ENCODE peak calls at places on chromosome 4, in nine cellular contexts. One of them, this sample, is unnamed. For H3K4me1, the result is how much of the 10 kb centered on the place peaks cover.

GRCh38 chr4:190014771-190015537 is 12.1 kb downstream of the FRG2 start:
- DNase-seq in naive thymus-derived CD4-positive, alpha-beta T cell: no peak
- DNase-seq in pancreas: peak
- DNase-seq in GM23248: peak
- DNase-seq in adipocyte: no peak
- DNase-seq in Peyer's patch: no peak
- DNase-seq in IMR-90: no peak
- DNase-seq in psoas muscle: no peak
- DNase-seq in esophagus muscularis mucosa: no peak
- DNase-seq in this sample: no peak

GRCh38 chr4:72604324-72604723 is 35.3 kb upstream of the ADAMTS3 start:
- DNase-seq in naive thymus-derived CD4-positive, alpha-beta T cell: no peak
- DNase-seq in GM23248: peak
- DNase-seq in adipocyte: no peak
- DNase-seq in IMR-90: no peak
- DNase-seq in psoas muscle: no peak
- DNase-seq in esophagus muscularis mucosa: no peak
- DNase-seq in pancreas: no peak
- DNase-seq in Peyer's patch: no peak
- DNase-seq in this sample: no peak

GRCh38 chr4:32847466-32847865 is 2127.3 kb downstream of the PCDH7 start:
- DNase-seq in IMR-90: no peak
- DNase-seq in pancreas: no peak
- DNase-seq in esophagus muscularis mucosa: no peak
- DNase-seq in adipocyte: peak
- DNase-seq in naive thymus-derived CD4-positive, alpha-beta T cell: no peak
- DNase-seq in Peyer's patch: no peak
- DNase-seq in GM23248: peak
- DNase-seq in psoas muscle: no peak
- DNase-seq in this sample: no peak

GRCh38 chr4:132592340-132592739 is 556.8 kb upstream of the PCDH10 start:
- DNase-seq in adipocyte: no peak
- DNase-seq in naive thymus-derived CD4-positive, alpha-beta T cell: no peak
- DNase-seq in psoas muscle: no peak
- DNase-seq in IMR-90: no peak
- DNase-seq in pancreas: no peak
- DNase-seq in GM23248: no peak
- DNase-seq in esophagus muscularis mucosa: no peak
- DNase-seq in Peyer's patch: no peak
- DNase-seq in this sample: no peak

GRCh38 chr4:726816-727215 is 21.2 kb downstream of the PCGF3 start:
- DNase-seq in esophagus muscularis mucosa: no peak
- DNase-seq in naive thymus-derived CD4-positive, alpha-beta T cell: no peak
- DNase-seq in Peyer's patch: no peak
- DNase-seq in pancreas: peak
- DNase-seq in psoas muscle: no peak
- DNase-seq in IMR-90: no peak
- DNase-seq in GM23248: no peak
- DNase-seq in adipocyte: no peak
- DNase-seq in this sample: no peak

GRCh38 chr4:97367878-97368277 is 775.4 kb downstream of the STPG2 start:
- DNase-seq in esophagus muscularis mucosa: no peak
- DNase-seq in GM23248: peak
- DNase-seq in Peyer's patch: no peak
- DNase-seq in naive thymus-derived CD4-positive, alpha-beta T cell: no peak
- DNase-seq in adipocyte: peak
- DNase-seq in psoas muscle: no peak
- DNase-seq in IMR-90: no peak
- DNase-seq in pancreas: no peak
- DNase-seq in this sample: no peak

GRCh38 chr4:175371091-175371490 is 441.0 kb downstream of the GPM6A start:
- DNase-seq in adipocyte: no peak
- DNase-seq in GM23248: no peak
- DNase-seq in psoas muscle: no peak
- DNase-seq in pancreas: no peak
- DNase-seq in naive thymus-derived CD4-positive, alpha-beta T cell: no peak
- DNase-seq in IMR-90: no peak
- DNase-seq in Peyer's patch: no peak
- DNase-seq in esophagus muscularis mucosa: no peak
- DNase-seq in this sample: no peak

GRCh38 chr4:60683953-60684352 is 516.2 kb upstream of the ADGRL3 start:
- DNase-seq in IMR-90: peak
- DNase-seq in pancreas: no peak
- DNase-seq in GM23248: peak
- DNase-seq in Peyer's patch: no peak
- DNase-seq in psoas muscle: no peak
- DNase-seq in adipocyte: peak
- DNase-seq in esophagus muscularis mucosa: no peak
- DNase-seq in naive thymus-derived CD4-positive, alpha-beta T cell: no peak
- DNase-seq in this sample: no peak

GRCh38 chr4:142414336-142414945 is 431.7 kb downstream of the INPP4B start:
- DNase-seq in adipocyte: no peak
- DNase-seq in esophagus muscularis mucosa: no peak
- DNase-seq in GM23248: no peak
- DNase-seq in naive thymus-derived CD4-positive, alpha-beta T cell: no peak
- DNase-seq in Peyer's patch: no peak
- DNase-seq in psoas muscle: no peak
- DNase-seq in pancreas: no peak
- DNase-seq in IMR-90: no peak
- DNase-seq in this sample: no peak

GRCh38 chr4:24657768-24658617 is 73.6 kb upstream of the DHX15 start:
- DNase-seq in IMR-90: peak
- DNase-seq in pancreas: peak
- DNase-seq in esophagus muscularis mucosa: no peak
- DNase-seq in adipocyte: peak
- DNase-seq in Peyer's patch: no peak
- DNase-seq in GM23248: peak
- DNase-seq in psoas muscle: no peak
- DNase-seq in naive thymus-derived CD4-positive, alpha-beta T cell: no peak
- DNase-seq in this sample: no peak

GRCh38 chr4:97938141-97938540 is 205.1 kb downstream of the STPG2 start:
- DNase-seq in naive thymus-derived CD4-positive, alpha-beta T cell: no peak
- DNase-seq in GM23248: no peak
- DNase-seq in IMR-90: no peak
- DNase-seq in pancreas: no peak
- DNase-seq in esophagus muscularis mucosa: no peak
- DNase-seq in psoas muscle: no peak
- DNase-seq in Peyer's patch: no peak
- DNase-seq in adipocyte: no peak
- DNase-seq in this sample: no peak

GRCh38 chr4:99712530-99712929 is 54.9 kb upstream of the C4orf54 start:
- DNase-seq in adipocyte: no peak
- DNase-seq in IMR-90: no peak
- DNase-seq in pancreas: no peak
- DNase-seq in Peyer's patch: no peak
- DNase-seq in naive thymus-derived CD4-positive, alpha-beta T cell: no peak
- DNase-seq in esophagus muscularis mucosa: no peak
- DNase-seq in psoas muscle: no peak
- DNase-seq in GM23248: no peak
- DNase-seq in this sample: no peak

GRCh38 chr4:68591204-68591603 is 15.1 kb upstream of the UGT2B17 start:
- DNase-seq in adipocyte: no peak
- DNase-seq in GM23248: no peak
- DNase-seq in naive thymus-derived CD4-positive, alpha-beta T cell: no peak
- DNase-seq in pancreas: no peak
- DNase-seq in psoas muscle: no peak
- DNase-seq in IMR-90: no peak
- DNase-seq in Peyer's patch: no peak
- DNase-seq in esophagus muscularis mucosa: no peak
- DNase-seq in this sample: no peak

GRCh38 chr4:153296424-153296823 is 48.1 kb upstream of the MND1 start:
- DNase-seq in naive thymus-derived CD4-positive, alpha-beta T cell: no peak
- DNase-seq in IMR-90: peak
- DNase-seq in GM23248: peak
- DNase-seq in esophagus muscularis mucosa: peak
- DNase-seq in Peyer's patch: no peak
- DNase-seq in adipocyte: peak
- DNase-seq in pancreas: no peak
- DNase-seq in psoas muscle: no peak
- DNase-seq in this sample: no peak

GRCh38 chr4:1793496-1793840 is 375 bp downstream of the FGFR3 start:
- DNase-seq in esophagus muscularis mucosa: no peak
- DNase-seq in adipocyte: peak
- DNase-seq in pancreas: no peak
- DNase-seq in Peyer's patch: peak
- DNase-seq in GM23248: peak
- DNase-seq in naive thymus-derived CD4-positive, alpha-beta T cell: no peak
- DNase-seq in IMR-90: no peak
- DNase-seq in psoas muscle: no peak
- DNase-seq in this sample: peak

GRCh38 chr4:16794816-16795445 is 103.5 kb downstream of the LDB2 start:
- DNase-seq in naive thymus-derived CD4-positive, alpha-beta T cell: peak
- DNase-seq in adipocyte: peak
- DNase-seq in Peyer's patch: no peak
- DNase-seq in GM23248: peak
- DNase-seq in IMR-90: peak
- DNase-seq in pancreas: no peak
- DNase-seq in esophagus muscularis mucosa: no peak
- DNase-seq in psoas muscle: no peak
- DNase-seq in this sample: no peak

GRCh38 chr4:132437117-132437516 is 712.0 kb upstream of the PCDH10 start:
- DNase-seq in GM23248: no peak
- DNase-seq in esophagus muscularis mucosa: no peak
- DNase-seq in naive thymus-derived CD4-positive, alpha-beta T cell: no peak
- DNase-seq in Peyer's patch: no peak
- DNase-seq in psoas muscle: no peak
- DNase-seq in pancreas: no peak
- DNase-seq in IMR-90: no peak
- DNase-seq in adipocyte: no peak
- DNase-seq in this sample: no peak

GRCh38 chr4:139901516-139902327 is 236.1 kb downstream of the MGST2 start:
- DNase-seq in esophagus muscularis mucosa: no peak
- DNase-seq in psoas muscle: no peak
- DNase-seq in adipocyte: peak
- DNase-seq in GM23248: peak
- DNase-seq in Peyer's patch: no peak
- DNase-seq in IMR-90: peak
- DNase-seq in pancreas: no peak
- DNase-seq in naive thymus-derived CD4-positive, alpha-beta T cell: no peak
- DNase-seq in this sample: no peak

GRCh38 chr4:76569695-76570094 is 134.7 kb downstream of the SHROOM3 start:
- DNase-seq in esophagus muscularis mucosa: no peak
- DNase-seq in Peyer's patch: no peak
- DNase-seq in IMR-90: no peak
- DNase-seq in naive thymus-derived CD4-positive, alpha-beta T cell: no peak
- DNase-seq in psoas muscle: no peak
- DNase-seq in GM23248: no peak
- DNase-seq in pancreas: no peak
- DNase-seq in adipocyte: no peak
- DNase-seq in this sample: no peak

GRCh38 chr4:138977525-138977924 is 38.1 kb upstream of the NOCT start:
- DNase-seq in GM23248: no peak
- DNase-seq in pancreas: no peak
- DNase-seq in adipocyte: no peak
- DNase-seq in IMR-90: no peak
- DNase-seq in Peyer's patch: no peak
- DNase-seq in naive thymus-derived CD4-positive, alpha-beta T cell: no peak
- DNase-seq in esophagus muscularis mucosa: no peak
- DNase-seq in psoas muscle: no peak
- DNase-seq in this sample: no peak

DNA sequence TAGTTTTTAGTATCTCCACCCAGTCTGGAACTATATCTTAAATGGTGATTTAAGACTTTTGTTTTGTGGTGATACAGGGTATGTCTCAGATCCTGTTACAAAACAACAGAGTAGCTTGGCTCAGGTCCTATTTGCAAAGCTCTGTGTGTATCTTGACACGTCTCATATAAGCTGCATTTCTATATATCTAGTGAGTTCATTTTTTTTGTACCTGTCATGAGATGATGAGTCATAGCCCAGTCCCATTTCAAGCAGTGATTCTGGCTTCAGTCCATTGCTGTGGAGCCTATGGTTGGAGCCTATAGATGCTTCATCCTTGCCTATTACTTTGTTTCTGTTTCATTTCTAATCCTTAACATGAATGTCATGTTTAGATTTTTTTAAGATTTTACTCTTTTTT is 23.0 kb downstream of the GRXCR1 start:
- DNase-seq in adipocyte: no peak
- DNase-seq in pancreas: no peak
- DNase-seq in naive thymus-derived CD4-positive, alpha-beta T cell: no peak
- DNase-seq in IMR-90: no peak
- DNase-seq in GM23248: no peak
- DNase-seq in psoas muscle: no peak
- DNase-seq in Peyer's patch: no peak
- DNase-seq in esophagus muscularis mucosa: no peak
- DNase-seq in this sample: no peak
- H3K4me1 ChIP-seq in adipocyte: under half
- H3K4me1 ChIP-seq in pancreas: under half
- H3K4me1 ChIP-seq in naive thymus-derived CD4-positive, alpha-beta T cell: under half
- H3K4me1 ChIP-seq in IMR-90: under half
- H3K4me1 ChIP-seq in GM23248: under half
- H3K4me1 ChIP-seq in psoas muscle: under half
- H3K4me1 ChIP-seq in Peyer's patch: under half
- H3K4me1 ChIP-seq in esophagus muscularis mucosa: under half
- H3K4me1 ChIP-seq in this sample: under half

GRCh38 chr4:5052424-5052702 is 1.1 kb downstream of the STK32B start:
- DNase-seq in naive thymus-derived CD4-positive, alpha-beta T cell: no peak
- DNase-seq in esophagus muscularis mucosa: no peak
- DNase-seq in Peyer's patch: no peak
- DNase-seq in GM23248: no peak
- DNase-seq in psoas muscle: no peak
- DNase-seq in pancreas: no peak
- DNase-seq in adipocyte: no peak
- DNase-seq in IMR-90: no peak
- DNase-seq in this sample: no peak
- H3K4me3 ChIP-seq in naive thymus-derived CD4-positive, alpha-beta T cell: no peak
- H3K4me3 ChIP-seq in esophagus muscularis mucosa: peak
- H3K4me3 ChIP-seq in Peyer's patch: no peak
- H3K4me3 ChIP-seq in GM23248: peak
- H3K4me3 ChIP-seq in psoas muscle: peak
- H3K4me3 ChIP-seq in pancreas: peak
- H3K4me3 ChIP-seq in adipocyte: peak
- H3K4me3 ChIP-seq in IMR-90: peak
- H3K4me3 ChIP-seq in this sample: no peak

GRCh38 chr4:168908859-168909390 is 101.1 kb downstream of the CBR4 start:
- DNase-seq in esophagus muscularis mucosa: no peak
- DNase-seq in Peyer's patch: no peak
- DNase-seq in naive thymus-derived CD4-positive, alpha-beta T cell: no peak
- DNase-seq in psoas muscle: no peak
- DNase-seq in pancreas: no peak
- DNase-seq in IMR-90: peak
- DNase-seq in adipocyte: peak
- DNase-seq in GM23248: peak
- DNase-seq in this sample: no peak
- H3K4me1 ChIP-seq in esophagus muscularis mucosa: under half
- H3K4me1 ChIP-seq in Peyer's patch: under half
- H3K4me1 ChIP-seq in naive thymus-derived CD4-positive, alpha-beta T cell: under half
- H3K4me1 ChIP-seq in psoas muscle: under half
- H3K4me1 ChIP-seq in pancreas: under half
- H3K4me1 ChIP-seq in IMR-90: under half
- H3K4me1 ChIP-seq in adipocyte: under half
- H3K4me1 ChIP-seq in GM23248: under half
- H3K4me1 ChIP-seq in this sample: under half

DNA sequence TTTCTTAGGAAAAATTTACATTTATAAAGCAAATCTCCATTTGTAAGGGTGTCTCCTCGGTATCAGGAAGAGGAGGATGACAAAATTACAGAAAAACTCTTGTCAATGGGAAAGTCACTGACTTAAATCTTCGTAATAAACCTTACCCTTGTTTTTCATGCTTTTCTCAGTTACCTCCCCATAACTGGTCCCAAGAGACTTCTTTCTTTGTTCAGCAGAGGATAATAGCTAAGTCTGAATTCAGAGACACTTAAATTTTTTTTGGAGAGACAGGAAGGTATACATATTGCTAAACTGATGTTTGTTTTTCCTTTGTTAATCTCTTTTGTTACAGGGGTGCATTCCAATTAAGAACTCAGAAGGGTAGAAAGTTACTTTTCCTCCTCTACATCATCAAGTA is 125.5 kb upstream of the JADE1 start:
- DNase-seq in GM23248: no peak
- DNase-seq in pancreas: no peak
- DNase-seq in psoas muscle: no peak
- DNase-seq in naive thymus-derived CD4-positive, alpha-beta T cell: no peak
- DNase-seq in adipocyte: no peak
- DNase-seq in IMR-90: no peak
- DNase-seq in Peyer's patch: no peak
- DNase-seq in esophagus muscularis mucosa: no peak
- DNase-seq in this sample: no peak
- H3K4me3 ChIP-seq in GM23248: no peak
- H3K4me3 ChIP-seq in pancreas: no peak
- H3K4me3 ChIP-seq in psoas muscle: no peak
- H3K4me3 ChIP-seq in naive thymus-derived CD4-positive, alpha-beta T cell: no peak
- H3K4me3 ChIP-seq in adipocyte: no peak
- H3K4me3 ChIP-seq in IMR-90: no peak
- H3K4me3 ChIP-seq in Peyer's patch: no peak
- H3K4me3 ChIP-seq in esophagus muscularis mucosa: no peak
- H3K4me3 ChIP-seq in this sample: no peak

This sample was measured in effector memory CD4-positive, alpha-beta T cell.